ENCODE peak calls at places on chromosomes 11 and 22, in nine cellular contexts. O is NB4, F is transverse colon, N is uterus, Z is adrenal gland, R is prostate gland, M is stomach, X is esophagus squamous epithelium, A is heart left ventricle. K is an unnamed sample.

GRCh38 chr11:10450451-10451398 is 4.3 kb upstream of the AMPD3 start:
- DNase-seq in O (peak; percentile 71), F (peak; percentile 78), N (peak; percentile 23), Z (peak; percentile 82), R (peak; percentile 51), M (peak; percentile 74), X (no peak), A (peak; percentile 23), K (peak; percentile 56)

GRCh38 chr11:130899106-130899505 is 17.2 kb downstream of the SNX19 start:
- DNase-seq in O (no peak), F (no peak), N (no peak), Z (no peak), R (no peak), M (peak; percentile 56), X (no peak), A (no peak), K (no peak)

GRCh38 chr11:125329786-125330185 is 165.2 kb downstream of the PKNOX2 start:
- DNase-seq in O (no peak), F (no peak), N (no peak), Z (no peak), R (no peak), M (no peak), X (no peak), A (no peak), K (no peak)

GRCh38 chr22:27435839-27436581 is 365.5 kb downstream of the MN1 start:
- DNase-seq in O (no peak), F (peak; percentile 25), N (peak; percentile 74), Z (no peak), R (no peak), M (no peak), X (no peak), A (peak; percentile 72), K (no peak)

GRCh38 chr11:31875861-31876625 is 64.9 kb upstream of the PAX6 start:
- DNase-seq in O (no peak), F (no peak), N (no peak), Z (no peak), R (no peak), M (no peak), X (no peak), A (no peak), K (no peak)

GRCh38 chr11:19026862-19027261 is 33.7 kb downstream of the MRGPRX2 start:
- DNase-seq in O (no peak), F (no peak), N (no peak), Z (no peak), R (no peak), M (no peak), X (no peak), A (no peak), K (no peak)

GRCh38 chr11:45412033-45412432 is 125.9 kb upstream of the SYT13 start:
- DNase-seq in O (no peak), F (no peak), N (no peak), Z (no peak), R (no peak), M (no peak), X (no peak), A (no peak), K (no peak)

GRCh38 chr11:86116386-86116726 is 47.5 kb upstream of the PICALM start:
- DNase-seq in O (no peak), F (no peak), N (no peak), Z (no peak), R (no peak), M (no peak), X (no peak), A (no peak), K (no peak)

GRCh38 chr22:50697667-50698506 is 25.3 kb downstream of the SHANK3 start:
- DNase-seq in O (no peak), F (no peak), N (no peak), Z (no peak), R (no peak), M (no peak), X (no peak), A (no peak), K (no peak)

GRCh38 chr22:39703890-39704658 is 133.5 kb downstream of the CACNA1I start:
- DNase-seq in O (no peak), F (peak; percentile 17), N (peak; percentile 57), Z (no peak), R (no peak), M (no peak), X (no peak), A (no peak), K (no peak)

GRCh38 chr11:108224908-108225786 is 2.3 kb downstream of the ATM start:
- DNase-seq in O (peak; percentile 54), F (no peak), N (no peak), Z (no peak), R (no peak), M (no peak), X (no peak), A (no peak), K (peak; percentile 8)

GRCh38 chr11:43358308-43358669 is 431 bp upstream of the TTC17 start:
- DNase-seq in O (no peak), F (no peak), N (no peak), Z (no peak), R (no peak), M (no peak), X (no peak), A (no peak), K (peak; percentile 46)

GRCh38 chr11:101091781-101092180 is 37.8 kb downstream of the PGR start:
- DNase-seq in O (no peak), F (no peak), N (no peak), Z (no peak), R (peak; percentile 23), M (no peak), X (no peak), A (no peak), K (no peak)

GRCh38 chr11:103537904-103538502 is 428.8 kb downstream of the DYNC2H1 start:
- DNase-seq in O (peak; percentile 23), F (no peak), N (no peak), Z (no peak), R (no peak), M (no peak), X (no peak), A (no peak), K (peak; percentile 15)

GRCh38 chr11:12680246-12680939 is 6.2 kb downstream of the TEAD1 start:
- DNase-seq in O (peak; percentile 49), F (peak; percentile 91), N (peak; percentile 81), Z (peak; percentile 86), R (peak; percentile 89), M (peak; percentile 88), X (peak; percentile 27), A (peak; percentile 83), K (peak; percentile 52)
- TF ChIP-seq POLR2A in O (no peak), F (peak; percentile 84), N (peak; percentile 55), Z (no peak), R (peak; percentile 56), M (no peak), X (peak; percentile 34), A (no peak), K (peak; percentile 24)

GRCh38 chr11:613369-613968 is 2.3 kb downstream of the IRF7 start:
- DNase-seq in O (peak; percentile 70), F (peak; percentile 92), N (peak; percentile 23), Z (peak; percentile 86), R (peak; percentile 63), M (peak; percentile 86), X (peak; percentile 48), A (peak; percentile 75), K (peak; percentile 89)
- TF ChIP-seq POLR2A in O (no peak), F (peak; percentile 37), N (no peak), Z (no peak), R (no peak), M (no peak), X (no peak), A (no peak), K (no peak)

GRCh38 chr11:66545701-66546367 is at the start of gene ZDHHC24:
- DNase-seq in O (peak; percentile 97), F (peak; percentile 97), N (peak; percentile 98), Z (peak; percentile 98), R (peak; percentile 95), M (peak; percentile 98), X (peak; percentile 81), A (peak; percentile 98), K (peak; percentile 95)
- TF ChIP-seq POLR2A in O (peak; percentile 75), F (peak; percentile 60), N (peak; percentile 53), Z (peak; percentile 79), R (peak; percentile 25), M (no peak), X (peak; percentile 71), A (no peak), K (peak; percentile 67)

GRCh38 chr11:123430736-123431356 is 777 bp downstream of the GRAMD1B start:
- DNase-seq in O (peak; percentile 83), F (peak; percentile 72), N (peak; percentile 29), Z (peak; percentile 84), R (peak; percentile 19), M (peak; percentile 52), X (no peak), A (peak; percentile 72), K (no peak)
- TF ChIP-seq POLR2A in O (no peak), F (peak; percentile 30), N (no peak), Z (peak; percentile 83), R (no peak), M (no peak), X (no peak), A (no peak), K (no peak)

DNA sequence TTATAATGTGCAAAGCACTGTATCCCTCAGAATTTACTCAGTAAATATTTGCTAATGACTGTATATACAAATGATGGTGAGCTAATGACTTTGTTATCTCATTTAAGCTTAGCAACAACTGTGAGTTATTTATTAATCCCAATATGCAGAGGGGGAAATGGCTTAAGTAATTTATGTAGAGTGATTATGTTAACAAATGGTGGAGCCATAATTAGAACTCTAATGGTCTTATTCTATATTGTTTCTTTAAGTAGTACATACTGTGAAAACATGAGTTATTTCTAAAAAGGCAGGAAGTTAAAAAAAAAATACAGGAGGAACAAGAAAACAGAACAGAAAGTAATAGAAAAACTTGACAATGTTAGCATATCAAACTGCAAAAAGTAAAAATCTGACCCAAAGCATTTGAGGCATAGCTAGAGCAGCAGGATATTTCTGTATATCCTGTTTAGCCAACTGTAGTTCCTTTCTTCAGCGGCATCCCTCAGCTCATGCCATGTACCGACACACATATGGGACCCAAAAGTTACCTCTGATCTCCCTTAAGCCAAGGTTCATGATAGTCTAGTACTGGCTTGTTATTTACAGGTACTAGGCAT is 94.2 kb downstream of the FCHSD2 start:
- DNase-seq in O (no peak), F (no peak), N (no peak), Z (no peak), R (no peak), M (no peak), X (no peak), A (no peak), K (no peak)
- TF ChIP-seq POLR2A in O (no peak), F (no peak), N (no peak), Z (no peak), R (no peak), M (no peak), X (no peak), A (no peak), K (no peak)

DNA sequence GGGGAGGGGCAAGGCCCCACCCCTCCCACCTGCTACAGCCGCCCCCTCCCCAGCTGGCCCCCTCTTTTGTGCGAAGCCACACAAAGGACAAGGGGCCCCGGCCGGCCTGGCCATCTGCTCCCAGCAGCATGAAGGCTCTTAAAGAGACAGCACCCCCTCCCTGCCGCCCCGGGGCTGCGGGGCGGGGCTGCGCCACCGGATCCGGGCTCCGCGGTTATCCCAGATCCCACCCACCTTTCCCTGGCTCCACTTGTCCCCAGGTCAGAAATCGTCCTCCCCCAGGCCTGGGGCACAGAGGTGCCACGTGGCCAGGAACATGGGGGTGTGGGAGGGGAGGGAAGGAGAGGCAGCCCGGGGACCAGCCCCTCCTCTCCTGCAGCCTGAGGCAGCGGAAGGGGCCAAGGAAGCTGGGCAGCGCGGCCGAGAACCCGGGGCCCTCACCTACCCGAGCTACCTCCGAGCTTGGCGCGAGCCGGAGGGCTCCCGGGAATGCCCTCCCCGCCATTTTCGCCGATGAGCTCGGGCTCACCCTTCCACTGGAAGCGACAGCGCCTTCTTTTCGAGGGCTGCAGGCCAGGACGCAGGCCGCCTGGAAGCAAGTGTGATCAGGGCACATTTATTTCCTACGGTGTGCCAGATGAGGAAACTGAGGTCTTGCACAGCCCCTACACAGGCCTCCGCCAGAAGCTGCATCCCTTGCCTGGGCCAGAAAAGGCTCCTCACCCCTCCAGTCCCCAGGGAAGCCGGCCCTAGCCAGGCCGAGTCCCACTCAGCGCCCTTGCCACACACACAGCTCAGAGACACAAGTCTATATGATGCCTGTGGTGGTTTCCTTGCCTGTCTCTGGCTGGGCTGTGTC is 2.5 kb upstream of the RCOR2 start:
- DNase-seq in O (peak; percentile 77), F (peak; percentile 50), N (peak; percentile 53), Z (no peak), R (no peak), M (peak; percentile 51), X (no peak), A (peak; percentile 75), K (no peak)
- TF ChIP-seq POLR2A in O (no peak), F (no peak), N (no peak), Z (no peak), R (no peak), M (no peak), X (no peak), A (no peak), K (no peak)